ENCODE peak calls at places on chromosome 7, in five cellular contexts. I is effector memory CD4-positive, alpha-beta T cell; X is neuronal stem cell; C is Kasumi-1; W is activated CD4-positive, CD25-positive, alpha-beta regulatory T cell treated with anti-CD3 and anti-CD28 coated beads, Interleukin-2, amount 50 U/mL, for 72 hours. M is an unnamed sample.

GRCh38 chr7:70693690-70694356 is 438.1 kb upstream of the GALNT17 start:
- DNase-seq in I (peak), X (peak), C (peak), W (peak), M (peak)

GRCh38 chr7:45161842-45162241 is 4.3 kb downstream of the RAMP3 start:
- DNase-seq in I (no peak), X (no peak), C (no peak), W (no peak), M (no peak)

GRCh38 chr7:36723951-36724664 is at the start of gene AOAH:
- DNase-seq in I (peak), X (no peak), C (peak), W (peak), M (peak)

GRCh38 chr7:17671956-17672355 is 268.3 kb downstream of the SNX13 start:
- DNase-seq in I (no peak), X (no peak), C (no peak), W (no peak), M (no peak)

GRCh38 chr7:138481447-138482380 is 21.7 kb downstream of the TRIM24 start:
- DNase-seq in I (no peak), X (no peak), C (no peak), W (no peak), M (no peak)

GRCh38 chr7:144384555-144385245 is 18.8 kb downstream of the NOBOX start:
- DNase-seq in I (no peak), X (no peak), C (no peak), W (no peak), M (no peak)

GRCh38 chr7:144854839-144855424 is 19.1 kb upstream of the TPK1 start:
- DNase-seq in I (no peak), X (peak), C (peak), W (no peak), M (no peak)

GRCh38 chr7:21960922-21961321 is 15.2 kb upstream of the CDCA7L start:
- DNase-seq in I (no peak), X (no peak), C (no peak), W (no peak), M (no peak)

GRCh38 chr7:156475666-156476065 is 164.9 kb upstream of the RNF32 start:
- DNase-seq in I (no peak), X (peak), C (no peak), W (no peak), M (no peak)

GRCh38 chr7:130880668-130881067 is 146.7 kb upstream of the KLF14 start:
- DNase-seq in I (no peak), X (no peak), C (no peak), W (no peak), M (no peak)

GRCh38 chr7:68629-69028 is 123.7 kb upstream of the FAM20C start:
- DNase-seq in I (no peak), X (no peak), C (no peak), W (no peak), M (no peak)

M was measured in GDM1.